ENCODE peak calls at places on chromosomes 6 and 20, in five cellular contexts. F is right cardiac atrium, U is GDM1, P is NCI-H1417, J is cardiac fibroblast. O is an unnamed sample.

GRCh38 chr6:20438462-20439070 is 36.9 kb downstream of the E2F3 start:
- DNase-seq in F (no peak), U (no peak), P (peak; percentile 77), J (no peak), O (peak; percentile 62)

GRCh38 chr6:159184559-159184958 is 15.4 kb downstream of the FNDC1 start:
- DNase-seq in F (no peak), U (no peak), P (no peak), J (peak; percentile 69), O (no peak)

GRCh38 chr20:57450419-57450818 is 59.2 kb downstream of the RBM38 start:
- DNase-seq in F (peak; percentile 55), U (peak; percentile 73), P (no peak), J (peak; percentile 22), O (no peak)

GRCh38 chr20:35368616-35369423 is 43.0 kb downstream of the UQCC1 start:
- DNase-seq in F (no peak), U (no peak), P (no peak), J (no peak), O (no peak)

GRCh38 chr6:30399390-30400058 is 54.6 kb downstream of the RPP21 start:
- DNase-seq in J (peak; percentile 57), U (no peak), P (no peak), F (no peak), O (no peak)

GRCh38 chr6:77456531-77457248 is 6.6 kb downstream of the HTR1B start:
- DNase-seq in U (no peak), P (no peak), F (peak; percentile 35), J (peak; percentile 99), O (no peak)

GRCh38 chr6:31285496-31285895 is 13.6 kb upstream of the HLA-C start:
- DNase-seq in J (no peak), P (no peak), F (no peak), U (no peak), O (no peak)

GRCh38 chr6:81228912-81229540 is 523.5 kb downstream of the TENT5A start:
- DNase-seq in F (no peak), J (peak; percentile 62), P (peak; percentile 4), U (no peak), O (no peak)

GRCh38 chr6:108526739-108527174 is 34.0 kb upstream of the FOXO3 start:
- DNase-seq in J (peak; percentile 65), P (peak; percentile 64), F (no peak), U (no peak), O (no peak)

GRCh38 chr20:32893878-32894483 is 35.3 kb downstream of the EFCAB8 start:
- DNase-seq in U (no peak), P (no peak), J (peak; percentile 22), F (no peak), O (no peak)

GRCh38 chr6:89956182-89956581 is 61.9 kb downstream of the GJA10 start:
- DNase-seq in J (no peak), P (no peak), F (no peak), U (no peak), O (no peak)

GRCh38 chr6:157091243-157091642 is 232.1 kb downstream of the TMEM242 start:
- DNase-seq in J (no peak), F (no peak), P (no peak), U (no peak), O (no peak)

GRCh38 chr20:48259456-48259855 is 474.2 kb upstream of the SULF2 start:
- DNase-seq in U (no peak), P (no peak), F (no peak), J (no peak), O (no peak)

GRCh38 chr20:53869466-53870258 is 200.7 kb downstream of the BCAS1 start:
- DNase-seq in J (peak; percentile 90), U (peak; percentile 65), F (peak; percentile 30), P (peak; percentile 42), O (peak; percentile 65)

O was measured in NCI-H1105.